ENCODE peak calls at places on chromosomes 16 and 17, in nine cellular contexts. K, U, V, L, B, J, C, M and F are unnamed samples.

GRCh38 chr16:75301804-75302203 is 50.4 kb upstream of the BCAR1 start:
- DNase-seq in K (no peak), U (no peak), V (no peak), L (no peak), B (no peak), J (no peak), C (no peak), M (no peak), F (no peak)

GRCh38 chr17:19502517-19502916 is 31.1 kb upstream of the SLC47A1 start:
- DNase-seq in K (no peak), U (peak; percentile 32), V (no peak), L (peak; percentile 34), B (no peak), J (no peak), C (no peak), M (no peak), F (no peak)

GRCh38 chr17:59311051-59311468 is 20.4 kb upstream of the YPEL2 start:
- DNase-seq in K (peak; percentile 62), U (peak; percentile 46), V (no peak), L (no peak), B (peak; percentile 71), J (no peak), C (peak; percentile 43), M (peak; percentile 69), F (no peak)

GRCh38 chr17:6241996-6242395 is 171.8 kb downstream of the WSCD1 start:
- DNase-seq in K (no peak), U (no peak), V (no peak), L (no peak), B (no peak), J (no peak), C (no peak), M (no peak), F (no peak)

GRCh38 chr16:14302031-14302398 is 230.9 kb downstream of the MRTFB start:
- DNase-seq in K (no peak), U (no peak), V (peak; percentile 80), L (peak; percentile 77), B (peak; percentile 81), J (peak; percentile 72), C (peak; percentile 62), M (peak; percentile 68), F (no peak)

GRCh38 chr16:74862743-74863244 is 88.2 kb upstream of the FA2H start:
- DNase-seq in K (peak; percentile 16), U (no peak), V (no peak), L (no peak), B (peak; percentile 63), J (no peak), C (no peak), M (peak; percentile 59), F (no peak)

GRCh38 chr17:32007463-32008298 is 498 bp downstream of the LRRC37B start:
- DNase-seq in K (peak; percentile 34), U (peak; percentile 38), V (no peak), L (peak; percentile 60), B (peak; percentile 48), J (peak; percentile 53), C (no peak), M (peak; percentile 24), F (no peak)

GRCh38 chr16:52383640-52384292 is 163.2 kb downstream of the TOX3 start:
- DNase-seq in K (no peak), U (no peak), V (no peak), L (no peak), B (no peak), J (no peak), C (no peak), M (peak; percentile 15), F (no peak)

GRCh38 chr17:56629450-56630187 is 36.1 kb downstream of the NOG start:
- DNase-seq in K (peak; percentile 33), U (peak; percentile 14), V (no peak), L (no peak), B (peak; percentile 45), J (no peak), C (no peak), M (peak; percentile 9), F (no peak)

GRCh38 chr17:56630202-56630601 is 36.7 kb downstream of the NOG start:
- DNase-seq in K (no peak), U (no peak), V (no peak), L (no peak), B (no peak), J (no peak), C (no peak), M (no peak), F (no peak)

GRCh38 chr17:56624947-56625346 is 31.4 kb downstream of the NOG start:
- DNase-seq in K (no peak), U (no peak), V (no peak), L (no peak), B (no peak), J (no peak), C (no peak), M (no peak), F (no peak)

GRCh38 chr17:56623383-56623782 is 29.9 kb downstream of the NOG start:
- DNase-seq in K (no peak), U (no peak), V (no peak), L (no peak), B (no peak), J (no peak), C (no peak), M (no peak), F (no peak)

DNA sequence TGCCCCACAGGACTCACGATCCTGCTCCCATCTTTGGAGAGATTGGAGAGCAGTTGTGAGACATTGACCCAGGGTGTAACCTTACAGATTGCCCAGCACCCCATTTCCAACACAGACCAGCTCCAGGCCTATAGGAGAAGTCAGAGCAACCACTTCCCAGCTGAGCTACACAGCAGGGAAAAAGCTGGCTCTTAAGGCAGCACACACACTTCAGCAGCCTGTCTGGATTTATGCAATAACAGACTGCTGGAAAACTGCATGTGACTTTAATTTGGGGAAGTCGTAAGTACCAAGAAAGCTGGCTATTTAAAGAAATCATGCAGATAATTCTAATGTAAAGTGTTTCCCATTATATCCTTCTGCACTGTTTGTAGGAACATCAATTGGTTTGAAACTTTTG is 30.8 kb downstream of the NOG start:
- DNase-seq in K (no peak), U (no peak), V (no peak), L (no peak), B (no peak), J (no peak), C (no peak), M (no peak), F (no peak)
- H3K9me3 ChIP-seq in K (no peaks in the 10 kb centered on the region), U (no peaks in the 10 kb centered on the region), V (no peaks in the 10 kb centered on the region), L (no peaks in the 10 kb centered on the region), B (no peaks in the 10 kb centered on the region), J (no peaks in the 10 kb centered on the region), C (no peaks in the 10 kb centered on the region), M (no peaks in the 10 kb centered on the region), F (no peaks in the 10 kb centered on the region)

GRCh38 chr16:27387724-27388123 is 14.2 kb upstream of the IL21R start:
- DNase-seq in K (no peak), U (no peak), V (no peak), L (no peak), B (no peak), J (no peak), C (no peak), M (no peak), F (no peak)
- H3K9me3 ChIP-seq in K (peaks cover 6% of the 10 kb centered on the region), U (no peaks in the 10 kb centered on the region), V (no peaks in the 10 kb centered on the region), L (no peaks in the 10 kb centered on the region), B (peaks cover 17% of the 10 kb centered on the region), J (peaks cover 6% of the 10 kb centered on the region), C (peaks cover 13% of the 10 kb centered on the region), M (no peaks in the 10 kb centered on the region), F (no peaks in the 10 kb centered on the region)

GRCh38 chr17:22506231-22506630 is 813.9 kb downstream of the KCNJ18 start:
- DNase-seq in K (no peak), U (no peak), V (no peak), L (no peak), B (no peak), J (no peak), C (no peak), M (no peak), F (no peak)

GRCh38 chr17:22503322-22503899 is 811.1 kb downstream of the KCNJ18 start:
- DNase-seq in K (no peak), U (no peak), V (no peak), L (no peak), B (no peak), J (no peak), C (no peak), M (no peak), F (no peak)

GRCh38 chr17:22507823-22508222 is 815.5 kb downstream of the KCNJ18 start:
- DNase-seq in K (no peak), U (no peak), V (no peak), L (no peak), B (peak; percentile 41), J (no peak), C (no peak), M (no peak), F (no peak)

GRCh38 chr17:22506861-22507260 is 814.5 kb downstream of the KCNJ18 start:
- DNase-seq in K (no peak), U (no peak), V (no peak), L (no peak), B (no peak), J (no peak), C (no peak), M (no peak), F (no peak)

DNA sequence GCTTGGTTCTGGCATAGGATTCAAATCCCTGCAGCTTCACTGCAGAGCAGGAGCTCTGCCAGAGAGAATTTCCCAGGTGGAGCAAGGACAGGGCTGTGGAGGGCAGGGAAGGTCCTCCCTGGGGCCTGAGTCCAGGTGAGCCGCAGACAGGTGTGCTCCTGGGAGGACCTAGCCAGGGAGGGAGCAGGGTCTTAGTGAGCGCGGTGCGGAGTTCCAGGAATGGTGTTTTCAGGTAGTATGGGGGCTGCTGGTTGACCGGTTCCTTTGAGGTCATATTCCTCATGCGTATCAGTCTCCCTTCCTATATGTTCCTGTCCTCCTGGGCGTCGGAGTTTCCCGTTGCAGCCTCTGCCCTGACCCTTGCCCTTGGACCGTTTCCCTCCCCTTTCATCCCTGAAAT is 813.3 kb downstream of the KCNJ18 start:
- DNase-seq in K (no peak), U (no peak), V (no peak), L (no peak), B (no peak), J (no peak), C (no peak), M (no peak), F (no peak)
- H3K9me3 ChIP-seq in K (no peaks in the 10 kb centered on the region), U (no peaks in the 10 kb centered on the region), V (no peaks in the 10 kb centered on the region), L (no peaks in the 10 kb centered on the region), B (no peaks in the 10 kb centered on the region), J (no peaks in the 10 kb centered on the region), C (peaks cover 11% of the 10 kb centered on the region), M (no peaks in the 10 kb centered on the region), F (no peaks in the 10 kb centered on the region)

GRCh38 chr16:845349-845740 is 44.8 kb upstream of the GNG13 start:
- DNase-seq in K (no peak), U (no peak), V (peak; percentile 44), L (no peak), B (no peak), J (no peak), C (no peak), M (no peak), F (no peak)

GRCh38 chr16:844638-845348 is 44.3 kb upstream of the GNG13 start:
- DNase-seq in K (no peak), U (no peak), V (peak; percentile 37), L (no peak), B (no peak), J (no peak), C (no peak), M (no peak), F (no peak)

GRCh38 chr16:848510-849253 is 48.1 kb upstream of the GNG13 start:
- DNase-seq in K (no peak), U (no peak), V (peak; percentile 25), L (no peak), B (no peak), J (peak; percentile 33), C (no peak), M (no peak), F (no peak)

GRCh38 chr16:847681-848445 is 47.3 kb upstream of the GNG13 start:
- DNase-seq in K (no peak), U (no peak), V (peak; percentile 57), L (no peak), B (no peak), J (no peak), C (no peak), M (no peak), F (no peak)

DNA sequence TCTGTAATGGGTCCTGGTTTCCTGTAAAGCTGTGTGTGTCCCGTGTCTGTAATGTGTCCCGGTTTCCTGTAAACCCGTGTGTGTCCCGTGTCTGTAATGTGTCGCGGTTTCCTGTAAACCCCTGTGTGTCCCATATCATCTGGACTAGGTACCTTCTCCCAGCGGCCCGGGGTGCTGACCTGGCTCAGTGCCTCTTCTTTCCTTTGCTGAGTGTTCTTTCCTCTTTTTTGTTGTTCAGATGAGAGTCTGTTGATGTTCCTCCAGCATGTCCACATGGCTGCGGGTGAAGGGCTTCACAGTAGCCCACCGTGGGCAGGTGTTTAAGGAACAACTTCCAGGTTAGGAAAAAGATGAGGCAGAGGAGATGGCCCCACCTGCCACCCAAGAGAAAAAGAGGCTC is 46.6 kb upstream of the GNG13 start:
- DNase-seq in K (no peak), U (no peak), V (peak; percentile 5), L (no peak), B (no peak), J (no peak), C (no peak), M (no peak), F (no peak)
- H3K9me3 ChIP-seq in K (no peaks in the 10 kb centered on the region), U (no peaks in the 10 kb centered on the region), V (no peaks in the 10 kb centered on the region), L (no peaks in the 10 kb centered on the region), B (peaks cover 28% of the 10 kb centered on the region), J (no peaks in the 10 kb centered on the region), C (no peaks in the 10 kb centered on the region), M (no peaks in the 10 kb centered on the region), F (no peaks in the 10 kb centered on the region)